ENCODE peak calls at places on chromosomes 7 and 10, in four cellular contexts. V is HL-60, Y is hepatocyte, F is upper lobe of right lung. P is an unnamed sample.

GRCh38 chr7:128121731-128122576 is 90.7 kb upstream of the LRRC4 start:
- DNase-seq in Y (no peak), F (no peak), V (peak; percentile 73), P (no peak)

GRCh38 chr10:71312840-71313789 is 5.9 kb upstream of the SLC29A3 start:
- DNase-seq in V (no peak), F (no peak), Y (peak; percentile 53), P (no peak)

GRCh38 chr10:24465899-24466615 is 257.1 kb downstream of the KIAA1217 start:
- DNase-seq in Y (peak; percentile 83), F (no peak), V (no peak), P (no peak)

GRCh38 chr7:137652721-137653120 is 194.1 kb downstream of the DGKI start:
- DNase-seq in V (no peak), F (no peak), Y (no peak), P (no peak)

GRCh38 chr10:112834661-112835060 is 115.4 kb upstream of the TCF7L2 start:
- DNase-seq in F (peak; percentile 79), V (no peak), Y (no peak), P (no peak)

GRCh38 chr7:8290645-8291308 is 28.8 kb upstream of the ICA1 start:
- DNase-seq in F (no peak), V (no peak), Y (peak; percentile 44), P (no peak)

GRCh38 chr10:7945469-7946187 is 108.9 kb upstream of the GATA3 start:
- DNase-seq in F (no peak), Y (no peak), V (no peak), P (no peak)

GRCh38 chr7:94741179-94741578 is 85.2 kb upstream of the SGCE start:
- DNase-seq in F (no peak), Y (no peak), V (no peak), P (no peak)

GRCh38 chr10:101761226-101761625 is 14.7 kb downstream of the FGF8 start:
- DNase-seq in V (no peak), F (peak; percentile 47), Y (no peak), P (no peak)

GRCh38 chr10:69646688-69647060 is 16.6 kb downstream of the FAM241B start:
- DNase-seq in F (no peak), V (no peak), Y (no peak), P (no peak)

GRCh38 chr10:69645751-69646687 is 16.0 kb downstream of the FAM241B start:
- DNase-seq in F (peak; percentile 49), Y (no peak), V (no peak), P (no peak)

GRCh38 chr10:69647819-69648218 is 17.8 kb downstream of the FAM241B start:
- DNase-seq in F (peak; percentile 20), Y (no peak), V (no peak), P (no peak)

GRCh38 chr10:69648461-69648860 is 18.4 kb downstream of the FAM241B start:
- DNase-seq in V (no peak), Y (no peak), F (peak; percentile 46), P (no peak)

DNA sequence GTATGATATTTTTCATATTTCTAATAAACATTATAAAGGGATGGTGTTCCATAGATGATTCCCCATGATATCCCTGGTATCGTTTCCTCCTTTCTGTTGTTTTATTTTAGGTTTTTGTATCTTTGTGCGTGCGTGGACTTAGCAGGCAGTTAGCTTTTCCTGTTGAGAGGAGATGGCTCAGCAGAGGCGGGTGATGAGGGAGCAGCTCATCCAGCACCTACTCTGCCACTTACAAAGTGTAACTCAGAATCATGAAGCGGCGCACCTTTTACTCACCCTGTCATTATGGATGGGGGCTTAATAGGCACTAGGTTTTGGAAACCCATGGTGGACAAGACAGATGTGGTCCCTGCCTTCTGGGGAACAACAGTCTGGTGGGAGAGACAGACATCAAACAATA is 17.1 kb downstream of the FAM241B start:
- DNase-seq in F (peak; percentile 7), V (no peak), Y (no peak), P (no peak)
- H3K27ac ChIP-seq in F (no peak overlapping the region), V (no peak overlapping the region), Y (no peak overlapping the region), P (no peak overlapping the region)

DNA sequence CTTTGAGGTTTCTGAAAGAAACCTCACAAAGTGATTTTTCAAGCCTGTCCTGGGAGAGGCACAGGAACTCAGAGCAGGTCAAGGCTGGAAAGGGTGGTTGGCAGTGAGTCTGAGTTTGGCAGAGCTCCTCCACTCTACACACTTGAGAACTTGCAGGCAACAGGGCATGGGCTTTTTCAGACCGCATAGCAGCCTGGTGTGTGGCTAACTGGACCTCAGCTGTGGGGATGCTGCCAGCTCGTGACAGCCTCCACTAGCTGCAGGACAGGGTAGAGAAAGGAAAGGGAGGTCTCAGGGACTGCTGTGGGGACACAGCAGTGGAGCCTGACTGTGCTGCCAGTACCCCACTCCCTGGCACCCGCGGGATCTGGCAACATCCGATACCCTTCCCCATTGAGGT is 2.6 kb downstream of the CDHR1 start:
- DNase-seq in F (peak; percentile 50), V (no peak), Y (no peak), P (no peak)
- H3K27me3 ChIP-seq in F (peaks cover 40% of the 10 kb centered on the region), V (peaks cover 33% of the 10 kb centered on the region), Y (peaks cover 61% of the 10 kb centered on the region), P (peaks cover 6% of the 10 kb centered on the region)

GRCh38 chr7:50801907-50802306 is 19.2 kb upstream of the GRB10 start:
- DNase-seq in V (no peak), F (no peak), Y (no peak), P (no peak)
- TF ChIP-seq CTCF in V (no peak), F (no peak), Y (no peak), P (no peak)

GRCh38 chr7:107948645-107949442 is 54.1 kb downstream of the LAMB1 start:
- DNase-seq in Y (no peak), F (no peak), V (no peak), P (no peak)
- H3K27ac ChIP-seq in Y (peak overlapping the region; percentile 65), F (no peak overlapping the region), V (no peak overlapping the region), P (no peak overlapping the region)

GRCh38 chr7:26187380-26188290 is 12.9 kb downstream of the HNRNPA2B1 start:
- DNase-seq in V (no peak), Y (no peak), F (no peak), P (no peak)

GRCh38 chr7:26188291-26188999 is 12.1 kb downstream of the HNRNPA2B1 start:
- DNase-seq in V (no peak), F (no peak), Y (no peak), P (no peak)

GRCh38 chr7:26183545-26184282 is 16.8 kb downstream of the HNRNPA2B1 start:
- DNase-seq in F (no peak), Y (no peak), V (no peak), P (no peak)

GRCh38 chr7:26189000-26189539 is 11.5 kb downstream of the HNRNPA2B1 start:
- DNase-seq in F (no peak), V (no peak), Y (no peak), P (no peak)

GRCh38 chr7:26186364-26187311 is 13.9 kb downstream of the HNRNPA2B1 start:
- DNase-seq in V (no peak), F (no peak), Y (no peak), P (no peak)
- H3K27me3 ChIP-seq in V (no peaks in the 10 kb centered on the region), F (no peaks in the 10 kb centered on the region), Y (no peaks in the 10 kb centered on the region), P (no peaks in the 10 kb centered on the region)